ENCODE peak calls at places on chromosomes 12 and 14, in four cellular contexts. One of them, this sample, is unnamed.

GRCh38 chr14:91354979-91355685 is 62.5 kb downstream of the CCDC88C start:
- DNase-seq in upper lobe of left lung: no peak
- DNase-seq in Caco-2: peak
- DNase-seq in gastrocnemius medialis: no peak
- DNase-seq in this sample: no peak

GRCh38 chr12:3332190-3332589 is 158.8 kb upstream of the PRMT8 start:
- DNase-seq in upper lobe of left lung: no peak
- DNase-seq in Caco-2: no peak
- DNase-seq in gastrocnemius medialis: no peak
- DNase-seq in this sample: no peak

GRCh38 chr14:86462193-86462592 is 932.2 kb downstream of the FLRT2 start:
- DNase-seq in upper lobe of left lung: no peak
- DNase-seq in Caco-2: peak
- DNase-seq in gastrocnemius medialis: no peak
- DNase-seq in this sample: no peak

GRCh38 chr12:95541436-95541835 is 9.8 kb downstream of the USP44 start:
- DNase-seq in upper lobe of left lung: no peak
- DNase-seq in Caco-2: no peak
- DNase-seq in gastrocnemius medialis: no peak
- DNase-seq in this sample: no peak

GRCh38 chr12:109967383-109968031 is 28.7 kb downstream of the GIT2 start:
- DNase-seq in upper lobe of left lung: no peak
- DNase-seq in Caco-2: no peak
- DNase-seq in gastrocnemius medialis: no peak
- DNase-seq in this sample: no peak

GRCh38 chr14:105862581-105863239 is 336.3 kb downstream of the TMEM121 start:
- DNase-seq in upper lobe of left lung: no peak
- DNase-seq in Caco-2: no peak
- DNase-seq in gastrocnemius medialis: no peak
- DNase-seq in this sample: peak

GRCh38 chr14:101458536-101459391 is 102.5 kb upstream of the DIO3 start:
- DNase-seq in upper lobe of left lung: no peak
- DNase-seq in Caco-2: no peak
- DNase-seq in gastrocnemius medialis: no peak
- DNase-seq in this sample: no peak

GRCh38 chr12:21607701-21608100 is 3.1 kb upstream of the GYS2 start:
- DNase-seq in upper lobe of left lung: no peak
- DNase-seq in Caco-2: peak
- DNase-seq in gastrocnemius medialis: no peak
- DNase-seq in this sample: no peak

GRCh38 chr12:85575115-85576096 is 260.8 kb downstream of the RASSF9 start:
- DNase-seq in upper lobe of left lung: peak
- DNase-seq in Caco-2: peak
- DNase-seq in gastrocnemius medialis: peak
- DNase-seq in this sample: no peak

GRCh38 chr14:91143862-91144261 is 30.0 kb downstream of the DGLUCY start:
- DNase-seq in upper lobe of left lung: peak
- DNase-seq in Caco-2: no peak
- DNase-seq in gastrocnemius medialis: no peak
- DNase-seq in this sample: no peak

GRCh38 chr12:7130791-7131501 is 775 bp downstream of the CLSTN3 start:
- DNase-seq in upper lobe of left lung: peak
- DNase-seq in Caco-2: peak
- DNase-seq in gastrocnemius medialis: no peak
- DNase-seq in this sample: peak

DNA sequence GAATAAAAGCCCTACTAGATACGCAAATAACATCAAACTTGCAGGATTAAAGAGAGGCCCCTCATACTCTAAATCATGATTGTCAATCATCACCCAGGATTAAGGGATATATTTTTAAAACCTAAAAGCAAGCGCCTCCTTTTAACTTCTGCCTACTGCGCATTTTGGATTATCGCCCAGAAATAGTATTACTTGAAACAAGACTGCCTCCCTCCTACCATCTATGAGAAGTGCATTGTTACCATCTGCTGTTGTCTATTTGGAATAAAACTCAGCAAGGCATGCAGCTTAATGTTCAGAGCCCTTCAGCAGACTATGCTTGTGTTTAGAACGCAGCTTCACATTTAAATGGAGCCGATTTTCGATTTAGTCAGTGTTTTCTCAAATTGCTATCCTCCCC is 79.6 kb downstream of the EXOC5 start:
- DNase-seq in upper lobe of left lung: no peak
- DNase-seq in Caco-2: peak
- DNase-seq in gastrocnemius medialis: no peak
- DNase-seq in this sample: no peak
- TF ChIP-seq CTCF in upper lobe of left lung: peak
- TF ChIP-seq CTCF in Caco-2: peak
- TF ChIP-seq CTCF in gastrocnemius medialis: no peak
- TF ChIP-seq CTCF in this sample: no peak

GRCh38 chr14:87522575-87522974 is 470.4 kb downstream of the GALC start:
- DNase-seq in upper lobe of left lung: no peak
- DNase-seq in Caco-2: peak
- DNase-seq in gastrocnemius medialis: no peak
- DNase-seq in this sample: no peak
- TF ChIP-seq CTCF in upper lobe of left lung: no peak
- TF ChIP-seq CTCF in Caco-2: no peak
- TF ChIP-seq CTCF in gastrocnemius medialis: no peak
- TF ChIP-seq CTCF in this sample: no peak

GRCh38 chr12:15858348-15858747 is 23.8 kb upstream of the STRAP start:
- DNase-seq in upper lobe of left lung: no peak
- DNase-seq in Caco-2: peak
- DNase-seq in gastrocnemius medialis: no peak
- DNase-seq in this sample: no peak
- TF ChIP-seq CTCF in upper lobe of left lung: no peak
- TF ChIP-seq CTCF in Caco-2: peak
- TF ChIP-seq CTCF in gastrocnemius medialis: no peak
- TF ChIP-seq CTCF in this sample: no peak

GRCh38 chr12:123938679-123939480 is 33.8 kb downstream of the CCDC92 start:
- DNase-seq in upper lobe of left lung: no peak
- DNase-seq in Caco-2: peak
- DNase-seq in gastrocnemius medialis: no peak
- DNase-seq in this sample: no peak
- TF ChIP-seq CTCF in upper lobe of left lung: peak
- TF ChIP-seq CTCF in Caco-2: peak
- TF ChIP-seq CTCF in gastrocnemius medialis: no peak
- TF ChIP-seq CTCF in this sample: peak

GRCh38 chr12:48966177-48966890 is 5.2 kb downstream of the WNT10B start:
- DNase-seq in upper lobe of left lung: no peak
- DNase-seq in Caco-2: no peak
- DNase-seq in gastrocnemius medialis: no peak
- DNase-seq in this sample: no peak

GRCh38 chr12:48968467-48968866 is 3.1 kb downstream of the WNT10B start:
- DNase-seq in upper lobe of left lung: no peak
- DNase-seq in Caco-2: no peak
- DNase-seq in gastrocnemius medialis: no peak
- DNase-seq in this sample: no peak

GRCh38 chr12:48961801-48962200 is 4.5 kb upstream of the ARF3 start:
- DNase-seq in upper lobe of left lung: no peak
- DNase-seq in Caco-2: no peak
- DNase-seq in gastrocnemius medialis: no peak
- DNase-seq in this sample: no peak

GRCh38 chr12:48968004-48968403 is 3.5 kb downstream of the WNT10B start:
- DNase-seq in upper lobe of left lung: no peak
- DNase-seq in Caco-2: no peak
- DNase-seq in gastrocnemius medialis: no peak
- DNase-seq in this sample: no peak

GRCh38 chr12:48965447-48965846 is 6.1 kb downstream of the WNT10B start:
- DNase-seq in upper lobe of left lung: no peak
- DNase-seq in Caco-2: peak
- DNase-seq in gastrocnemius medialis: no peak
- DNase-seq in this sample: no peak
- TF ChIP-seq CTCF in upper lobe of left lung: no peak
- TF ChIP-seq CTCF in Caco-2: peak
- TF ChIP-seq CTCF in gastrocnemius medialis: no peak
- TF ChIP-seq CTCF in this sample: no peak

GRCh38 chr12:69470189-69471094 is at the start of gene FRS2:
- DNase-seq in upper lobe of left lung: peak
- DNase-seq in Caco-2: peak
- DNase-seq in gastrocnemius medialis: peak
- DNase-seq in this sample: peak
- TF ChIP-seq CTCF in upper lobe of left lung: peak
- TF ChIP-seq CTCF in Caco-2: peak
- TF ChIP-seq CTCF in gastrocnemius medialis: no peak
- TF ChIP-seq CTCF in this sample: no peak